ENCODE peak calls at places on chromosome X, in ten cellular contexts. I, R, A, Y, H, M, T, G, N and J are unnamed samples.

GRCh38 chrX:37846934-37847732 is at the start of gene DYNLT3:
- DNase-seq in I (peak; percentile 86), R (peak; percentile 58), A (no peak), Y (peak; percentile 91), H (peak; percentile 82), M (peak; percentile 91), T (peak; percentile 77), G (peak; percentile 24), N (peak; percentile 91), J (peak; percentile 41)

GRCh38 chrX:125219852-125220251 is 99.8 kb upstream of the TEX13C start:
- DNase-seq in I (no peak), R (no peak), A (no peak), Y (no peak), H (no peak), M (no peak), T (no peak), G (no peak), N (no peak), J (no peak)

GRCh38 chrX:39327255-39327654 is 526.0 kb downstream of the MID1IP1 start:
- DNase-seq in I (no peak), R (no peak), A (no peak), Y (no peak), H (no peak), M (no peak), T (no peak), G (no peak), N (no peak), J (no peak)

GRCh38 chrX:48071064-48071985 is at the start of gene ZNF630:
- DNase-seq in I (peak; percentile 53), R (peak; percentile 70), A (peak; percentile 11), Y (peak; percentile 95), H (peak; percentile 36), M (peak; percentile 70), T (peak; percentile 47), G (peak; percentile 87), N (peak; percentile 83), J (peak; percentile 53)

GRCh38 chrX:34503119-34503518 is 154.0 kb downstream of the TMEM47 start:
- DNase-seq in I (no peak), R (no peak), A (no peak), Y (no peak), H (no peak), M (no peak), T (no peak), G (no peak), N (no peak), J (no peak)

GRCh38 chrX:119512145-119512800 is 44.0 kb downstream of the SLC25A5 start:
- DNase-seq in I (peak; percentile 75), R (peak; percentile 55), A (peak; percentile 6), Y (peak; percentile 89), H (peak; percentile 42), M (peak; percentile 68), T (peak; percentile 60), G (peak; percentile 45), N (peak; percentile 57), J (peak; percentile 38)

GRCh38 chrX:10160221-10160620 is 3.4 kb downstream of the CLCN4 start:
- DNase-seq in I (no peak), R (no peak), A (no peak), Y (peak; percentile 31), H (no peak), M (no peak), T (no peak), G (no peak), N (no peak), J (no peak)

GRCh38 chrX:110097920-110098319 is 95.0 kb downstream of the TMEM164 start:
- DNase-seq in I (no peak), R (no peak), A (no peak), Y (no peak), H (no peak), M (peak; percentile 44), T (no peak), G (no peak), N (no peak), J (no peak)

GRCh38 chrX:21662761-21663160 is 4.6 kb upstream of the KLHL34 start:
- DNase-seq in I (no peak), R (no peak), A (no peak), Y (no peak), H (no peak), M (no peak), T (no peak), G (no peak), N (no peak), J (no peak)

GRCh38 chrX:64205441-64205734 is at the start of gene AMER1:
- DNase-seq in I (peak; percentile 60), R (no peak), A (no peak), Y (no peak), H (no peak), M (no peak), T (no peak), G (no peak), N (no peak), J (no peak)

GRCh38 chrX:9829308-9830267 is 43.4 kb downstream of the SHROOM2 start:
- DNase-seq in I (peak; percentile 42), R (peak; percentile 93), A (peak; percentile 49), Y (no peak), H (no peak), M (no peak), T (peak; percentile 92), G (no peak), N (no peak), J (peak; percentile 94)

GRCh38 chrX:39016551-39016950 is 215.3 kb downstream of the MID1IP1 start:
- DNase-seq in I (no peak), R (no peak), A (no peak), Y (no peak), H (no peak), M (no peak), T (no peak), G (no peak), N (no peak), J (no peak)

GRCh38 chrX:110561036-110561435 is 202.4 kb downstream of the RTL9 start:
- DNase-seq in I (no peak), R (no peak), A (no peak), Y (no peak), H (no peak), M (no peak), T (no peak), G (no peak), N (no peak), J (no peak)

GRCh38 chrX:147602297-147602696 is 309.4 kb upstream of the FMR1 start:
- DNase-seq in I (peak; percentile 45), R (peak; percentile 0), A (no peak), Y (peak; percentile 2), H (no peak), M (no peak), T (no peak), G (no peak), N (no peak), J (no peak)

GRCh38 chrX:71919436-71919835 is 8.8 kb downstream of the NHSL2 start:
- DNase-seq in I (no peak), R (no peak), A (no peak), Y (no peak), H (no peak), M (no peak), T (no peak), G (no peak), N (no peak), J (no peak)